ENCODE peak calls at places on chromosomes 3 and 15, in six cellular contexts. R is GM23248, W is hepatocyte, A is H9, V is mesendoderm, S is endothelial cell of umbilical vein. E is an unnamed sample. For H3K79me2, the result is how much of the 10 kb centered on the place peaks cover.

GRCh38 chr3:112136959-112137693 is 4.1 kb upstream of the GCSAM start:
- DNase-seq in R (peak), W (peak), A (peak), V (peak), S (peak), E (no peak)

GRCh38 chr15:75508741-75509532 is 57.4 kb upstream of the SIN3A start:
- DNase-seq in R (peak), W (peak), A (no peak), V (peak), S (peak), E (peak)

GRCh38 chr15:90184786-90185704 is 16.1 kb upstream of the SEMA4B start:
- DNase-seq in R (peak), W (peak), A (peak), V (peak), S (no peak), E (peak)

GRCh38 chr15:59289574-59289973 is 82.9 kb downstream of the LDHAL6B start:
- DNase-seq in R (no peak), W (no peak), A (no peak), V (no peak), S (no peak), E (no peak)

GRCh38 chr15:83559310-83559966 is 94.5 kb upstream of the ADAMTSL3 start:
- DNase-seq in R (peak), W (peak), A (peak), V (peak), S (peak), E (peak)

GRCh38 chr3:122555275-122556071 is 8.6 kb downstream of the PARP9 start:
- DNase-seq in R (peak), W (peak), A (no peak), V (peak), S (no peak), E (no peak)

GRCh38 chr15:59622289-59622688 is 10.7 kb downstream of the GCNT3 start:
- DNase-seq in R (peak), W (peak), A (peak), V (peak), S (peak), E (peak)

GRCh38 chr3:117589454-117589853 is 879.9 kb downstream of the TUSC7 start:
- DNase-seq in R (no peak), W (no peak), A (no peak), V (peak), S (no peak), E (no peak)

GRCh38 chr15:31019986-31020385 is 28.6 kb upstream of the MTMR10 start:
- DNase-seq in R (no peak), W (no peak), A (no peak), V (no peak), S (no peak), E (no peak)

GRCh38 chr3:187721055-187721454 is 18.7 kb upstream of the RTP2 start:
- DNase-seq in R (no peak), W (no peak), A (no peak), V (no peak), S (no peak), E (no peak)

GRCh38 chr3:127953092-127953491 is 38.1 kb downstream of the KBTBD12 start:
- DNase-seq in R (peak), W (no peak), A (no peak), V (no peak), S (peak), E (no peak)

GRCh38 chr3:24829632-24830229 is 335.1 kb upstream of the THRB start:
- DNase-seq in R (peak), W (peak), A (peak), V (peak), S (peak), E (peak)

GRCh38 chr3:197487911-197488391 is 67.8 kb downstream of the BDH1 start:
- DNase-seq in R (peak), W (peak), A (no peak), V (no peak), S (peak), E (peak)

GRCh38 chr3:81393251-81393650 is 368.2 kb downstream of the GBE1 start:
- DNase-seq in R (peak), W (no peak), A (no peak), V (no peak), S (no peak), E (no peak)

GRCh38 chr3:5122741-5123706 is 932 bp downstream of the ARL8B start:
- DNase-seq in R (peak), W (peak), A (peak), V (peak), S (peak), E (peak)

GRCh38 chr3:73270839-73271483 is 209.5 kb downstream of the EBLN2 start:
- DNase-seq in R (peak), W (no peak), A (no peak), V (no peak), S (no peak), E (no peak)

GRCh38 chr15:66364944-66365343 is 8.5 kb upstream of the TIPIN start:
- DNase-seq in R (no peak), W (no peak), A (no peak), V (peak), S (no peak), E (no peak)

GRCh38 chr3:51500632-51501131 is 867 bp upstream of the DCAF1 start:
- DNase-seq in R (no peak), W (no peak), A (no peak), V (no peak), S (no peak), E (no peak)

GRCh38 chr3:23377928-23378672 is 175.0 kb downstream of the UBE2E2 start:
- DNase-seq in R (no peak), W (no peak), A (no peak), V (no peak), S (no peak), E (no peak)

GRCh38 chr3:136277634-136278033 is 27.5 kb downstream of the PCCB start:
- DNase-seq in R (no peak), W (no peak), A (peak), V (peak), S (no peak), E (no peak)

GRCh38 chr3:10411598-10412332 is 90.9 kb upstream of the SEC13 start:
- DNase-seq in R (no peak), W (no peak), A (no peak), V (no peak), S (no peak), E (peak)

GRCh38 chr3:39378092-39378491 is 5.1 kb upstream of the SLC25A38 start:
- DNase-seq in R (peak), W (peak), A (peak), V (peak), S (peak), E (no peak)

GRCh38 chr15:60083318-60083717 is 79.2 kb downstream of the FOXB1 start:
- DNase-seq in R (no peak), W (no peak), A (no peak), V (no peak), S (no peak), E (no peak)

GRCh38 chr3:138438896-138439295 is 4.5 kb downstream of the ESYT3 start:
- DNase-seq in R (peak), W (no peak), A (peak), V (no peak), S (no peak), E (peak)

GRCh38 chr3:193921480-193921879 is 214.5 kb upstream of the HES1 start:
- DNase-seq in R (no peak), W (no peak), A (no peak), V (no peak), S (no peak), E (peak)

GRCh38 chr3:61848885-61849284 is 287.5 kb downstream of the PTPRG start:
- DNase-seq in R (peak), W (no peak), A (no peak), V (no peak), S (peak), E (no peak)

GRCh38 chr15:58438956-58439355 is 7.2 kb downstream of the LIPC start:
- DNase-seq in R (peak), W (peak), A (peak), V (peak), S (peak), E (no peak)

GRCh38 chr3:183981990-183982658 is 35.6 kb downstream of the ABCC5 start:
- DNase-seq in R (no peak), W (no peak), A (no peak), V (no peak), S (no peak), E (no peak)

DNA sequence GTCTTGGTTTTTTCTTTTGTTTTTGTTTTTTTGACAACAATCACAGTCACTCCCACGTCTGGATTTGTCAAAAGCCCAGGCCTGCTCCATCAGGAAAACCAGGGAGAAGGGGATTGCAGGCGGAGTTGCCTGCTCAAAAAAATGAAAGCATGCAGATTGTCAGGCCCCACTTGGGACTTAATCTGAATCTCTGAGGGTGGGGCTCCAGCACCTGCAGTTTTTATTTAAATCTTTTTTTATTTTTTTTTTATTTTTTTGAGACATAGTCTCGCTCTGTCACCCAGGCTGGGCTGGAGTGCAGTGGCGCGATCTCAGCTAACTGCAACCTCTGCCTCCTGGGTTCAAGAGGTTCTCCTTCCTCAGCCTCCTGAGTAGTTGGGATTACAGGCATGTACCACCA is 140.9 kb downstream of the FOXP1 start:
- DNase-seq in R (no peak), W (no peak), A (no peak), V (no peak), S (no peak), E (no peak)
- H3K79me2 ChIP-seq in R (half or more), W (half or more), A (under half), V (under half), S (under half), E (half or more)

GRCh38 chr15:34964277-34964676 is 5.3 kb downstream of the AQR start:
- DNase-seq in R (no peak), W (no peak), A (no peak), V (no peak), S (no peak), E (peak)
- H3K79me2 ChIP-seq in R (half or more), W (half or more), A (under half), V (under half), S (half or more), E (half or more)

GRCh38 chr3:192445768-192446644 is 281.3 kb downstream of the FGF12 start:
- DNase-seq in R (peak), W (no peak), A (no peak), V (peak), S (no peak), E (no peak)
- H3K79me2 ChIP-seq in R (under half), W (under half), A (under half), V (under half), S (under half), E (under half)

GRCh38 chr3:179056326-179056725 is 15.3 kb downstream of the ZMAT3 start:
- DNase-seq in R (no peak), W (no peak), A (no peak), V (no peak), S (no peak), E (no peak)
- H3K79me2 ChIP-seq in R (half or more), W (under half), A (under half), V (under half), S (half or more), E (half or more)